ENCODE peak calls at places on chromosomes 2 and 18, in seven cellular contexts. S is effector memory CD4-positive, alpha-beta T cell; N is A549; L is H9; A is fibroblast of lung; I is neuronal stem cell; C is CD8-positive, alpha-beta memory T cell. P is an unnamed sample.

GRCh38 chr18:10928971-10929373 is 220.4 kb downstream of the PIEZO2 start:
- DNase-seq in I (no peak), C (no peak), A (peak), S (no peak), N (no peak), L (no peak), P (no peak)

GRCh38 chr2:37276291-37276690 is 44.8 kb downstream of the NDUFAF7 start:
- DNase-seq in A (no peak), I (no peak), N (no peak), L (no peak), S (no peak), C (no peak), P (no peak)

GRCh38 chr2:41869542-41870256 is 178.1 kb upstream of the PKDCC start:
- DNase-seq in I (peak), N (peak), C (peak), L (peak), S (peak), A (peak), P (peak)

GRCh38 chr2:187917535-187917934 is 363.3 kb upstream of the TFPI start:
- DNase-seq in C (no peak), S (no peak), L (no peak), I (no peak), N (no peak), A (peak), P (no peak)

GRCh38 chr2:47237375-47238357 is 82.6 kb upstream of the STPG4 start:
- DNase-seq in C (no peak), S (no peak), L (no peak), I (no peak), N (no peak), A (peak), P (peak)

GRCh38 chr2:230975927-230976326 is 20.0 kb upstream of the SPATA3 start:
- DNase-seq in A (no peak), S (no peak), C (no peak), I (no peak), N (no peak), L (no peak), P (no peak)

GRCh38 chr2:189836644-189837043 is 52.4 kb downstream of the PMS1 start:
- DNase-seq in C (no peak), L (no peak), I (no peak), N (peak), S (no peak), A (peak), P (no peak)

GRCh38 chr2:84906108-84906899 is 848 bp downstream of the TMSB10 start:
- DNase-seq in S (no peak), N (peak), C (peak), L (no peak), I (no peak), A (no peak), P (no peak)

GRCh38 chr2:20065885-20066602 is 14.6 kb upstream of the LAPTM4A start:
- DNase-seq in A (peak), N (peak), S (no peak), L (no peak), I (no peak), C (no peak), P (peak)

GRCh38 chr18:54140641-54141040 is 83.8 kb downstream of the MBD2 start:
- DNase-seq in N (no peak), L (no peak), C (no peak), S (no peak), I (no peak), A (peak), P (no peak)

GRCh38 chr2:177596866-177597265 is 204.3 kb downstream of the AGPS start:
- DNase-seq in N (no peak), I (no peak), S (no peak), L (no peak), A (no peak), C (no peak), P (no peak)

GRCh38 chr2:198375073-198375430 is 570.7 kb downstream of the PLCL1 start:
- DNase-seq in A (no peak), S (no peak), C (no peak), N (no peak), I (no peak), L (no peak), P (no peak)

GRCh38 chr2:64606495-64607363 is 47.0 kb downstream of the SERTAD2 start:
- DNase-seq in S (peak), I (no peak), N (peak), A (peak), C (peak), L (peak), P (no peak)

GRCh38 chr2:37180006-37180639 is 8.3 kb downstream of the SULT6B1 start:
- DNase-seq in S (no peak), N (no peak), A (no peak), C (no peak), I (no peak), L (no peak), P (no peak)

GRCh38 chr2:123953848-123954247 is 71.2 kb upstream of the CNTNAP5 start:
- DNase-seq in I (no peak), C (no peak), L (no peak), S (no peak), A (peak), N (no peak), P (no peak)

GRCh38 chr2:103664690-103665089 is 902.9 kb downstream of the TMEM182 start:
- DNase-seq in S (no peak), I (no peak), C (no peak), A (no peak), L (no peak), N (no peak), P (no peak)

GRCh38 chr2:172555522-172556283 is at the start of gene PDK1:
- DNase-seq in A (peak), N (peak), I (peak), L (peak), S (peak), C (peak), P (peak)

GRCh38 chr2:26630669-26631360 is 10.4 kb downstream of the CIB4 start:
- DNase-seq in A (no peak), L (peak), S (no peak), I (no peak), N (peak), C (no peak), P (no peak)

GRCh38 chr18:28916436-28916835 is 739.5 kb upstream of the CDH2 start:
- DNase-seq in L (no peak), C (no peak), I (no peak), A (no peak), S (no peak), N (no peak), P (no peak)

GRCh38 chr2:234550511-234551107 is 53.7 kb upstream of the ARL4C start:
- DNase-seq in N (peak), S (peak), A (peak), C (peak), I (peak), L (peak), P (no peak)

DNA sequence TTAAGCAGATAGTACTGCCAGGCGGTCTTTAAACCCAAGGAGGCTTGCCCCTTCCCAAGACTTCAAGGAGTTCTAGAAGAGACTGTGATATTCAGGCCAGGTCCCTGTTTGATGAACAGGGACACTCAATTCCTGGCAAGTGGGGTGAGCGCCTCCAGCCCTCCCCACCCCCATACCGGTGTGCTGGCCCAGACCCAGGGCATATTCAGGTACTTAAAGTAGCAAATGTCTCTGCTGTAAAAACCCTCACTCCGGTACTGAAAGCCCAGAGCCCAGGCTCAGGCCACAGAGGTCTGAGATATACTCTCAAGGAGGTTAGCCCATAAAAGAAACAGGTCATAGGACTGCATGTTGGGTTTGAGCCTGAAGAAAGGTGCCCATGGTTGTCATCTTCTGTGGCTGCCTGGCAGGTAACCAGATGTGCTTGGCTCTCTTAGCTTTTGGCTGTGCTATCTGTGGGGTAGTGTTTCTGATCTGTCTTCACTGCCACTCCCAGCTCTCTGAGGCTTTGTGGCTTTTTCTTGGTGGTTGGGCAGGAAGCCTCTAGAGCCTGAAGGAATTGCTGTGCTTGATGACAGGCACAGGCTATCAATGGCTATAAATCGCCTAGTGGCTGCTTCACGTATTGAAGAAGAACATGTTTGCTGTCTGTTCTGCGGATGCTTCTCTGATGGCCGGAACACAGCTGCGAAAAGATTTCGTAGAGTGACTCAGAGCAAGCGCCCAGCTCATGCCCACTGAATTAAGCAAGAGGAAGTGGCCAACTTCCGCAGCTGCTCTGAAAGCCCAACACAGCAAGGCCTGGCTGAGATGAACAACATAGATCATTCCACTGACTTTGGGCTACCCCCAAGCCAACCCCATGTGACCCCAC is 63.3 kb upstream of the ALPP start:
- DNase-seq in I (no peak), S (peak), A (peak), C (peak), L (no peak), N (no peak), P (peak)
- H3K27ac ChIP-seq in I (no peak), S (peak), A (no peak), C (peak), L (no peak), N (no peak), P (no peak)

DNA sequence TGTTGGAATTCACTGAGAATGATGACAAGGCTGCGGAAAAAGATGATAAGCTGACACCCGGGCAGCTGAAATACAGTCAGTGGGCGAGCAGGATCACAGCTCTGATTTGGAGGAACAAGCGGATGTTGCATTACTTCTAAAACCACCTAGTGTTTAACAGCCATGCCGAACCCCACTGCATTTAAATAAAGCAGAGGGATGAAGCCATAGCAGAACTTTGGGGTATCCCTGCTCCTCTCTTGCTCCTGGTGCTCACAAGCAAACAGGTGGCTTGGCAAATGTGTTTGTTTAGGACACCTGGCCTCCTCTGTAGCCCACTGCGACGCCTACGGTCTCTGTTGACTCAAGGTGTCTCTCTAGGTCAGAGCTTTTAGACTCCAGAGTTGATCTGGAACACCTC is 134.8 kb downstream of the NDUFA10 start:
- DNase-seq in A (no peak), I (no peak), N (no peak), L (peak), S (no peak), C (no peak), P (no peak)
- H3K27ac ChIP-seq in A (no peak), I (no peak), N (no peak), L (no peak), S (no peak), C (no peak), P (no peak)

GRCh38 chr2:232609607-232610006 is 23.8 kb upstream of the EFHD1 start:
- DNase-seq in S (no peak), C (no peak), I (no peak), A (no peak), L (no peak), N (no peak), P (no peak)

GRCh38 chr2:232611061-232611460 is 22.3 kb upstream of the EFHD1 start:
- DNase-seq in L (no peak), S (no peak), C (no peak), A (no peak), I (no peak), N (no peak), P (no peak)

GRCh38 chr2:232607011-232607410 is 26.4 kb upstream of the EFHD1 start:
- DNase-seq in L (no peak), C (no peak), N (no peak), A (no peak), S (no peak), I (no peak), P (no peak)

GRCh38 chr2:232611559-232612218 is 21.7 kb upstream of the EFHD1 start:
- DNase-seq in A (peak), C (peak), N (peak), I (no peak), L (peak), S (peak), P (peak)

DNA sequence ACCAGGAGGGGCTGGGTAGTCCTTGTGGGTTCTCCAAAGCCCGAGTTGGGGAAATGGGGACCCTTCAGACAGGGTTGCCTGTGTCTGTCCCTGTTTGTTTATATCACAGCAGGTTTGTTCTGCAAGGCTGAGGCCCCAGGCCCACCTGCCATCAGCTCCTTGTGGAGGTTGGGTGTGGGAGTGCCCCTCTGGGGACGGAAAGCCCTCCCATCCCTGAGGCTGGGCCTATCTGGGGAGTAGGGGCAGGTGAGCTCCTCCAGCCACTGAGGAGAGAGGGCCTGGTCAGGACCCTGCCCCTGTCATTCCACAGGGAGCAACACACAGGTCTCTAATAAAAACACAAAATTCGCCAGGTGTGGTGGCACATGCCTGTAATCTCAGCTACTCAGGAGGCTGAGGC is 23.3 kb upstream of the EFHD1 start:
- DNase-seq in A (no peak), N (no peak), L (no peak), C (no peak), S (no peak), I (no peak), P (no peak)
- H3K27ac ChIP-seq in A (no peak), N (no peak), L (no peak), C (no peak), S (no peak), I (no peak), P (no peak)

GRCh38 chr18:44803019-44803650 is 122.4 kb downstream of the SETBP1 start:
- DNase-seq in N (no peak), A (peak), I (no peak), C (no peak), S (no peak), L (no peak), P (no peak)
- H3K27ac ChIP-seq in N (no peak), A (no peak), I (no peak), C (no peak), S (no peak), L (no peak), P (no peak)

P was measured in caudate nucleus.